ENCODE peak calls at places on chromosomes 16 and 17, in eight cellular contexts. B is fibroblast of lung; Z is A673; J is tibial nerve; S is NT2/D1; F is body of pancreas; W is CD8-positive, alpha-beta memory T cell; G is naive thymus-derived CD4-positive, alpha-beta T cell. T is an unnamed sample.
A peak's percentile ranks its signal among the peaks of the same experiment; 100 is the strongest.

GRCh38 chr16:48911700-48912099 is 301.7 kb upstream of the N4BP1 start:
- DNase-seq in Z (no peak), S (no peak), B (no peak), G (no peak), F (no peak), W (no peak), J (no peak), T (no peak)

GRCh38 chr16:69145658-69146057 is 13.2 kb downstream of the UTP4 start:
- DNase-seq in W (no peak), J (no peak), B (peak; percentile 53), G (no peak), F (peak; percentile 77), Z (no peak), S (no peak), T (no peak)

GRCh38 chr17:45702666-45703266 is 81.4 kb upstream of the CRHR1 start:
- DNase-seq in Z (no peak), S (no peak), B (peak; percentile 8), J (no peak), F (no peak), W (no peak), G (no peak), T (no peak)

GRCh38 chr16:88905563-88905962 is 39.1 kb upstream of the PABPN1L start:
- DNase-seq in S (no peak), G (no peak), W (no peak), J (no peak), F (no peak), Z (peak; percentile 26), B (no peak), T (no peak)

GRCh38 chr17:10739341-10739905 is 9.6 kb upstream of the TMEM220 start:
- DNase-seq in B (no peak), S (no peak), Z (no peak), J (no peak), G (no peak), W (no peak), F (no peak), T (no peak)

GRCh38 chr17:28613916-28614315 is at the start of gene RSKR:
- DNase-seq in B (no peak), G (no peak), Z (no peak), F (no peak), J (no peak), S (no peak), W (no peak), T (no peak)

GRCh38 chr16:79426663-79427062 is 173.9 kb downstream of the MAF start:
- DNase-seq in G (no peak), B (no peak), J (no peak), F (no peak), Z (no peak), W (no peak), S (no peak), T (no peak)

GRCh38 chr16:47110939-47111338 is 32.8 kb downstream of the NETO2 start:
- DNase-seq in G (no peak), J (no peak), B (no peak), W (no peak), S (no peak), Z (no peak), F (no peak), T (no peak)

GRCh38 chr16:72677662-72678447 is 370.1 kb downstream of the ZFHX3 start:
- DNase-seq in B (peak; percentile 74), W (no peak), J (no peak), F (no peak), Z (no peak), S (no peak), G (no peak), T (no peak)

GRCh38 chr16:89344314-89344828 is 126.9 kb downstream of the ZNF778 start:
- DNase-seq in B (no peak), F (no peak), J (no peak), W (no peak), Z (no peak), G (no peak), S (no peak), T (no peak)

GRCh38 chr16:87552772-87553171 is 49.5 kb upstream of the JPH3 start:
- DNase-seq in W (no peak), B (peak; percentile 43), Z (no peak), S (no peak), F (no peak), J (no peak), G (no peak), T (no peak)

GRCh38 chr17:45809484-45809883 is 25.4 kb downstream of the CRHR1 start:
- DNase-seq in W (no peak), B (no peak), S (no peak), F (no peak), J (no peak), G (no peak), Z (no peak), T (no peak)

GRCh38 chr17:8153550-8153956 is 1.3 kb upstream of the PER1 start:
- DNase-seq in J (peak; percentile 90), W (peak; percentile 66), G (peak; percentile 44), S (no peak), Z (peak; percentile 89), B (peak; percentile 98), F (peak; percentile 92), T (peak; percentile 93)

GRCh38 chr17:70882504-70882903 is 713.2 kb downstream of the KCNJ2 start:
- DNase-seq in W (no peak), F (no peak), S (no peak), G (no peak), J (no peak), Z (no peak), B (no peak), T (no peak)

GRCh38 chr16:81210807-81211206 is 27.7 kb upstream of the BCO1 start:
- DNase-seq in B (no peak), J (no peak), G (no peak), S (no peak), W (no peak), F (no peak), Z (peak; percentile 65), T (no peak)

GRCh38 chr17:59561042-59561441 is 4.4 kb upstream of the DHX40 start:
- DNase-seq in S (no peak), W (no peak), Z (peak; percentile 61), J (no peak), F (no peak), B (no peak), G (no peak), T (no peak)

GRCh38 chr16:4769306-4769638 is 2.3 kb upstream of the ZNF500 start:
- DNase-seq in J (no peak), B (no peak), W (no peak), G (no peak), F (no peak), Z (no peak), S (no peak), T (no peak)

GRCh38 chr17:6084226-6085161 is 14.3 kb downstream of the WSCD1 start:
- DNase-seq in Z (no peak), B (no peak), W (no peak), J (no peak), S (no peak), G (no peak), F (no peak), T (no peak)

GRCh38 chr17:81090361-81091133 is 55.6 kb downstream of the BAIAP2 start:
- DNase-seq in G (no peak), F (no peak), B (no peak), J (peak; percentile 53), Z (peak; percentile 82), S (peak; percentile 38), W (peak; percentile 56), T (peak; percentile 85)

DNA sequence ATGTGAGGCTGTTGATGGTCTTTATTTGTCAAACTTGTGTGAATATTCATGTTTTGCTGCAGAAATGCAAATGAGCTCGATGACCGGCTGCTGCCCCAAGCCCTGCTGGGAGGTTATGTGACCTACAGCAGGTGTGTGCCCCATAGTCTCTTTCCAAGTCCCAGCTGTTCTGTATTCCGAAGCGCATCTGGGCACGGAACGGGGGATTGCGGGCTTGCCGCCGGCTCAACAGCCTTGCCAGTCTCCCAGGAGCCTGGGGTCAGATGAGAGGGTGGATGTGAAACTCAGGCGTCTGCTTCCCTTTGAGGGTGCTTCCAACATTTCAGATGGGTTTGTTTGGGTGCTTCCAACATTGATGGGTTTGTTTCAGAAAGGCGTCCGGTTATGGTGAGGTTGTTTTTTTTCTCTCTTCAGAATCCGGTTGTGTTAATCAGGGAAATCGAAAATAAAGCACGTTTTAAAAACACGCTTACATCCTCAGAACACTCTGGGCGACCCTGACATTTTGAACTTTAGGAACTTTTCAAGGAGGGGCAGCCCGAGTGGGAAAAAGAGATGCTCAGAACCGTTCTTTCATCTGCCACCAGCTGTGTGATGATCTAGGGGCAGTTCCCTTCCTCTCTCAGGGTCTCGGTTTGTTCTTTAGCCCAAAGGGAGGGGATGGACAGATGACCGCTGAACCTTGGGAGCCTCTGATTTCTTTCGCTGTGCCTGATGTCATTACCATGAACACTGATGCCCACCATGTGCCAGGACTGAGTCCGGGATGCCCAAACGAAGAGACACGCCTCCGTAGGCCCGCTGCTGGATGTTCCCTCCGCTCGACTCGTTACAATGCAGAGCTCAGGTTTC is 47.8 kb upstream of the AMZ2 start:
- DNase-seq in S (no peak), J (no peak), Z (no peak), B (no peak), G (peak; percentile 22), F (no peak), W (no peak), T (no peak)
- H3K4me1 ChIP-seq in S (peaks cover 11% of the 10 kb centered on the region), J (peaks cover 50% of the 10 kb centered on the region), Z (peaks cover 24% of the 10 kb centered on the region), B (no peaks in the 10 kb centered on the region), G (peaks cover 39% of the 10 kb centered on the region), F (peaks cover 60% of the 10 kb centered on the region), W (peaks cover 30% of the 10 kb centered on the region), T (no peaks in the 10 kb centered on the region)

DNA sequence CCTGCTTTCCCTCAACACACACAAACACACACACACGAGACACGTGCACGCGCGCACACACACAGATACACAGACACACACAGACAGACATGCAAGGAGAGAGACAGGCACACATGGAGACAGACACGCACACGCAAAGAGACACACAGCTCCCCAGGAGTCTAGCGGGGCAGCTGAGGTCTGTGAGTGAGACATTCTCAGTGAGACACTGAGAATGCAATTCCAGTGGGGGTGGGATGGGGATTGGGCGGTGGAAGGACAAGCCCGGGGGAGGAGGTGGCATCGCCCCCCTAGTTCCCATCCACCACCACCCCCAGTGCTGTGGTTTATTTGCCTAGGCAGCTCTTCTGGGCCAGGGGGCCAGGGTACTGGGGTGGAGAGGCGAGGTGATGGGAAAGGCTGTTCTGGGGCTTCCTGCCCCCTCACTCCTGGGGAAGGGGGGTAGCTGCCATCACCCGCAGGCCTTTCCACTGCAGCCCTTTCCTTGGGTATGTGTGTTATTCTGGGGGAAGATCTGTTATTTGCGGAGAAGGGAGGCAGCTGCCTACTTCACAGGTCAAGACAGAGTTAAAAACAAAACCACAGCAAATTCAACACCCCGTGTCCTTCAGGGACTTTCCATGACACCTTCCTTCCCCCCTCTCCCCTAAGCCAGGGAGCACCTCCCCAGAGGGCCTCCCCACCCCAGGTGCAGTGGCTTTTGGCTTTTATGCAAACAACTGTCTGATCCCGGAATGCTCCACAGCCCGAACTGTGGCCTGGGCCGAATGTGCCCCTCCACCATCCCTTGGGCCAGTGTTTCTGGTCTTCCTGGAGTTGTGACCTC is 18.0 kb downstream of the GRB7 start:
- DNase-seq in J (no peak), S (no peak), W (peak; percentile 84), F (no peak), G (peak; percentile 42), B (no peak), Z (no peak), T (no peak)
- H3K4me1 ChIP-seq in J (peaks cover 7% of the 10 kb centered on the region), S (peaks cover 33% of the 10 kb centered on the region), W (peaks cover 67% of the 10 kb centered on the region), F (peaks cover 29% of the 10 kb centered on the region), G (peaks cover 43% of the 10 kb centered on the region), B (peaks cover 2% of the 10 kb centered on the region), Z (no peaks in the 10 kb centered on the region), T (peaks cover under 1% of the 10 kb centered on the region)

GRCh38 chr17:4728124-4728523 is 3.1 kb upstream of the MED11 start:
- DNase-seq in G (no peak), B (no peak), W (no peak), Z (no peak), J (no peak), F (peak; percentile 78), S (no peak), T (no peak)
- H3K4me1 ChIP-seq in G (peaks cover 10% of the 10 kb centered on the region), B (no peaks in the 10 kb centered on the region), W (no peaks in the 10 kb centered on the region), Z (no peaks in the 10 kb centered on the region), J (peaks cover 14% of the 10 kb centered on the region), F (peaks cover 35% of the 10 kb centered on the region), S (no peaks in the 10 kb centered on the region), T (peaks cover 4% of the 10 kb centered on the region)

GRCh38 chr16:14306485-14307058 is 235.5 kb downstream of the MRTFB start:
- DNase-seq in F (no peak), Z (no peak), G (no peak), J (no peak), B (no peak), S (no peak), W (no peak), T (no peak)
- H3K4me1 ChIP-seq in F (peaks cover 58% of the 10 kb centered on the region), Z (peaks cover 35% of the 10 kb centered on the region), G (peaks cover 51% of the 10 kb centered on the region), J (peaks cover 22% of the 10 kb centered on the region), B (peaks cover 26% of the 10 kb centered on the region), S (peaks cover 18% of the 10 kb centered on the region), W (peaks cover 46% of the 10 kb centered on the region), T (peaks cover 58% of the 10 kb centered on the region)